ENCODE peak calls at places on chromosomes 13 and 19, in seven cellular contexts. One of them, this sample, is unnamed.

GRCh38 chr13:113864303-113864890 is 521 bp upstream of the GAS6 start:
- DNase-seq in kidney epithelial cell: no peak
- DNase-seq in coronary artery: peak
- DNase-seq in BJ: no peak
- DNase-seq in AG04450: no peak
- DNase-seq in lower lobe of right lung: no peak
- DNase-seq in transverse colon: no peak
- DNase-seq in this sample: no peak

GRCh38 chr13:113047587-113047986 is 58.0 kb upstream of the F7 start:
- DNase-seq in coronary artery: no peak
- DNase-seq in BJ: no peak
- DNase-seq in kidney epithelial cell: no peak
- DNase-seq in transverse colon: no peak
- DNase-seq in lower lobe of right lung: peak
- DNase-seq in AG04450: no peak
- DNase-seq in this sample: no peak

GRCh38 chr13:98875146-98875729 is 102.6 kb downstream of the DOCK9 start:
- DNase-seq in AG04450: no peak
- DNase-seq in BJ: no peak
- DNase-seq in kidney epithelial cell: no peak
- DNase-seq in lower lobe of right lung: no peak
- DNase-seq in transverse colon: no peak
- DNase-seq in coronary artery: no peak
- DNase-seq in this sample: no peak

GRCh38 chr13:45162821-45163220 is 38.0 kb downstream of the KCTD4 start:
- DNase-seq in AG04450: peak
- DNase-seq in BJ: peak
- DNase-seq in lower lobe of right lung: no peak
- DNase-seq in kidney epithelial cell: peak
- DNase-seq in transverse colon: no peak
- DNase-seq in coronary artery: no peak
- DNase-seq in this sample: no peak

GRCh38 chr13:110524484-110525254 is 36.9 kb downstream of the RAB20 start:
- DNase-seq in AG04450: no peak
- DNase-seq in transverse colon: peak
- DNase-seq in coronary artery: no peak
- DNase-seq in BJ: no peak
- DNase-seq in kidney epithelial cell: no peak
- DNase-seq in lower lobe of right lung: peak
- DNase-seq in this sample: no peak

GRCh38 chr13:71148391-71148790 is 718.6 kb downstream of the DACH1 start:
- DNase-seq in coronary artery: no peak
- DNase-seq in AG04450: no peak
- DNase-seq in BJ: no peak
- DNase-seq in lower lobe of right lung: no peak
- DNase-seq in transverse colon: no peak
- DNase-seq in kidney epithelial cell: no peak
- DNase-seq in this sample: no peak

GRCh38 chr19:47518139-47518538 is 3.3 kb upstream of the NAPA start:
- DNase-seq in AG04450: no peak
- DNase-seq in kidney epithelial cell: no peak
- DNase-seq in coronary artery: no peak
- DNase-seq in lower lobe of right lung: no peak
- DNase-seq in BJ: no peak
- DNase-seq in transverse colon: peak
- DNase-seq in this sample: no peak

GRCh38 chr13:98816406-98816805 is 63.9 kb upstream of the SLC15A1 start:
- DNase-seq in transverse colon: no peak
- DNase-seq in BJ: no peak
- DNase-seq in AG04450: no peak
- DNase-seq in coronary artery: no peak
- DNase-seq in kidney epithelial cell: no peak
- DNase-seq in lower lobe of right lung: no peak
- DNase-seq in this sample: no peak

GRCh38 chr19:43570174-43570791 is 5.0 kb downstream of the XRCC1 start:
- DNase-seq in transverse colon: no peak
- DNase-seq in BJ: no peak
- DNase-seq in coronary artery: no peak
- DNase-seq in kidney epithelial cell: no peak
- DNase-seq in AG04450: no peak
- DNase-seq in lower lobe of right lung: no peak
- DNase-seq in this sample: no peak

GRCh38 chr13:93549326-93549855 is 322.8 kb downstream of the GPC6 start:
- DNase-seq in kidney epithelial cell: no peak
- DNase-seq in BJ: no peak
- DNase-seq in transverse colon: no peak
- DNase-seq in AG04450: no peak
- DNase-seq in coronary artery: peak
- DNase-seq in lower lobe of right lung: no peak
- DNase-seq in this sample: no peak

GRCh38 chr19:6076675-6077463 is 33.4 kb downstream of the RFX2 start:
- DNase-seq in AG04450: peak
- DNase-seq in lower lobe of right lung: no peak
- DNase-seq in BJ: peak
- DNase-seq in transverse colon: no peak
- DNase-seq in coronary artery: peak
- DNase-seq in kidney epithelial cell: no peak
- DNase-seq in this sample: no peak

GRCh38 chr19:17405250-17406038 is at the start of gene BST2:
- DNase-seq in lower lobe of right lung: peak
- DNase-seq in BJ: no peak
- DNase-seq in kidney epithelial cell: peak
- DNase-seq in AG04450: no peak
- DNase-seq in transverse colon: peak
- DNase-seq in coronary artery: no peak
- DNase-seq in this sample: no peak

GRCh38 chr19:33302974-33303790 is 848 bp upstream of the CEBPA start:
- DNase-seq in kidney epithelial cell: no peak
- DNase-seq in BJ: no peak
- DNase-seq in AG04450: no peak
- DNase-seq in transverse colon: peak
- DNase-seq in coronary artery: peak
- DNase-seq in lower lobe of right lung: peak
- DNase-seq in this sample: peak

GRCh38 chr19:13956365-13956744 is 4.0 kb downstream of the DCAF15 start:
- DNase-seq in kidney epithelial cell: no peak
- DNase-seq in coronary artery: no peak
- DNase-seq in BJ: no peak
- DNase-seq in lower lobe of right lung: no peak
- DNase-seq in transverse colon: no peak
- DNase-seq in AG04450: no peak
- DNase-seq in this sample: no peak

GRCh38 chr19:52190679-52191293 is 934 bp downstream of the PPP2R1A start:
- DNase-seq in kidney epithelial cell: no peak
- DNase-seq in coronary artery: no peak
- DNase-seq in transverse colon: peak
- DNase-seq in BJ: no peak
- DNase-seq in lower lobe of right lung: peak
- DNase-seq in AG04450: no peak
- DNase-seq in this sample: peak

GRCh38 chr19:19131989-19132388 is 6.3 kb downstream of the TMEM161A start:
- DNase-seq in kidney epithelial cell: no peak
- DNase-seq in coronary artery: no peak
- DNase-seq in AG04450: no peak
- DNase-seq in transverse colon: no peak
- DNase-seq in lower lobe of right lung: no peak
- DNase-seq in BJ: no peak
- DNase-seq in this sample: no peak

GRCh38 chr19:31348416-31349159 is 648 bp downstream of the TSHZ3 start:
- DNase-seq in lower lobe of right lung: peak
- DNase-seq in BJ: no peak
- DNase-seq in coronary artery: peak
- DNase-seq in kidney epithelial cell: no peak
- DNase-seq in transverse colon: no peak
- DNase-seq in AG04450: no peak
- DNase-seq in this sample: no peak

GRCh38 chr19:5867201-5868136 is 2.9 kb downstream of the FUT5 start:
- DNase-seq in kidney epithelial cell: no peak
- DNase-seq in BJ: no peak
- DNase-seq in AG04450: no peak
- DNase-seq in lower lobe of right lung: no peak
- DNase-seq in coronary artery: no peak
- DNase-seq in transverse colon: no peak
- DNase-seq in this sample: no peak

GRCh38 chr13:82747948-82748347 is 1134.3 kb downstream of the SLITRK1 start:
- DNase-seq in coronary artery: no peak
- DNase-seq in BJ: peak
- DNase-seq in transverse colon: no peak
- DNase-seq in lower lobe of right lung: no peak
- DNase-seq in kidney epithelial cell: no peak
- DNase-seq in AG04450: peak
- DNase-seq in this sample: no peak

GRCh38 chr13:113746143-113746525 is 12.9 kb upstream of the TMEM255B start:
- DNase-seq in kidney epithelial cell: no peak
- DNase-seq in lower lobe of right lung: no peak
- DNase-seq in coronary artery: no peak
- DNase-seq in BJ: no peak
- DNase-seq in transverse colon: peak
- DNase-seq in AG04450: no peak
- DNase-seq in this sample: no peak

GRCh38 chr19:31317542-31317941 is 31.7 kb downstream of the TSHZ3 start:
- DNase-seq in AG04450: no peak
- DNase-seq in transverse colon: no peak
- DNase-seq in kidney epithelial cell: no peak
- DNase-seq in coronary artery: no peak
- DNase-seq in BJ: no peak
- DNase-seq in lower lobe of right lung: no peak
- DNase-seq in this sample: no peak

GRCh38 chr13:27182844-27183497 is 11.4 kb upstream of the USP12 start:
- DNase-seq in AG04450: no peak
- DNase-seq in coronary artery: peak
- DNase-seq in lower lobe of right lung: no peak
- DNase-seq in transverse colon: no peak
- DNase-seq in kidney epithelial cell: peak
- DNase-seq in BJ: peak
- DNase-seq in this sample: no peak

GRCh38 chr19:8253678-8254077 is 44.5 kb downstream of the CERS4 start:
- DNase-seq in lower lobe of right lung: no peak
- DNase-seq in transverse colon: no peak
- DNase-seq in coronary artery: no peak
- DNase-seq in BJ: no peak
- DNase-seq in kidney epithelial cell: no peak
- DNase-seq in AG04450: no peak
- DNase-seq in this sample: no peak

GRCh38 chr19:8254286-8255001 is 45.3 kb downstream of the CERS4 start:
- DNase-seq in AG04450: no peak
- DNase-seq in kidney epithelial cell: no peak
- DNase-seq in lower lobe of right lung: no peak
- DNase-seq in transverse colon: no peak
- DNase-seq in BJ: no peak
- DNase-seq in coronary artery: no peak
- DNase-seq in this sample: no peak

GRCh38 chr19:8250596-8250995 is 41.4 kb downstream of the CERS4 start:
- DNase-seq in AG04450: no peak
- DNase-seq in lower lobe of right lung: no peak
- DNase-seq in transverse colon: no peak
- DNase-seq in coronary artery: no peak
- DNase-seq in BJ: no peak
- DNase-seq in kidney epithelial cell: no peak
- DNase-seq in this sample: no peak

GRCh38 chr19:8251025-8251472 is 41.9 kb downstream of the CERS4 start:
- DNase-seq in AG04450: no peak
- DNase-seq in transverse colon: peak
- DNase-seq in lower lobe of right lung: peak
- DNase-seq in kidney epithelial cell: no peak
- DNase-seq in BJ: no peak
- DNase-seq in coronary artery: peak
- DNase-seq in this sample: no peak

GRCh38 chr19:8252922-8253589 is 43.9 kb downstream of the CERS4 start:
- DNase-seq in AG04450: peak
- DNase-seq in transverse colon: peak
- DNase-seq in BJ: no peak
- DNase-seq in lower lobe of right lung: peak
- DNase-seq in kidney epithelial cell: peak
- DNase-seq in coronary artery: no peak
- DNase-seq in this sample: peak
- TF ChIP-seq CTCF in AG04450: peak
- TF ChIP-seq CTCF in transverse colon: peak
- TF ChIP-seq CTCF in BJ: peak
- TF ChIP-seq CTCF in lower lobe of right lung: peak
- TF ChIP-seq CTCF in kidney epithelial cell: peak
- TF ChIP-seq CTCF in coronary artery: peak
- TF ChIP-seq CTCF in this sample: peak

GRCh38 chr13:46906440-46906839 is 9.6 kb upstream of the HTR2A start:
- DNase-seq in lower lobe of right lung: no peak
- DNase-seq in AG04450: no peak
- DNase-seq in kidney epithelial cell: no peak
- DNase-seq in transverse colon: no peak
- DNase-seq in BJ: no peak
- DNase-seq in coronary artery: no peak
- DNase-seq in this sample: no peak

GRCh38 chr13:46908511-46908910 is 11.7 kb upstream of the HTR2A start:
- DNase-seq in coronary artery: no peak
- DNase-seq in BJ: peak
- DNase-seq in lower lobe of right lung: no peak
- DNase-seq in transverse colon: no peak
- DNase-seq in kidney epithelial cell: no peak
- DNase-seq in AG04450: no peak
- DNase-seq in this sample: no peak

GRCh38 chr13:46901721-46902120 is 4.9 kb upstream of the HTR2A start:
- DNase-seq in kidney epithelial cell: no peak
- DNase-seq in lower lobe of right lung: no peak
- DNase-seq in coronary artery: no peak
- DNase-seq in AG04450: no peak
- DNase-seq in transverse colon: no peak
- DNase-seq in BJ: no peak
- DNase-seq in this sample: no peak

GRCh38 chr13:46903748-46904147 is 6.9 kb upstream of the HTR2A start:
- DNase-seq in transverse colon: no peak
- DNase-seq in lower lobe of right lung: no peak
- DNase-seq in kidney epithelial cell: no peak
- DNase-seq in coronary artery: no peak
- DNase-seq in AG04450: no peak
- DNase-seq in BJ: no peak
- DNase-seq in this sample: no peak

GRCh38 chr13:46905249-46905648 is 8.4 kb upstream of the HTR2A start:
- DNase-seq in transverse colon: no peak
- DNase-seq in BJ: no peak
- DNase-seq in lower lobe of right lung: no peak
- DNase-seq in coronary artery: no peak
- DNase-seq in AG04450: no peak
- DNase-seq in kidney epithelial cell: peak
- DNase-seq in this sample: no peak
- TF ChIP-seq CTCF in transverse colon: no peak
- TF ChIP-seq CTCF in BJ: peak
- TF ChIP-seq CTCF in lower lobe of right lung: no peak
- TF ChIP-seq CTCF in coronary artery: no peak
- TF ChIP-seq CTCF in AG04450: peak
- TF ChIP-seq CTCF in kidney epithelial cell: peak
- TF ChIP-seq CTCF in this sample: no peak

GRCh38 chr19:3817761-3818160 is 31.6 kb upstream of the MATK start:
- DNase-seq in transverse colon: no peak
- DNase-seq in coronary artery: no peak
- DNase-seq in kidney epithelial cell: no peak
- DNase-seq in AG04450: no peak
- DNase-seq in lower lobe of right lung: no peak
- DNase-seq in BJ: no peak
- DNase-seq in this sample: no peak
- TF ChIP-seq CTCF in transverse colon: no peak
- TF ChIP-seq CTCF in coronary artery: no peak
- TF ChIP-seq CTCF in kidney epithelial cell: no peak
- TF ChIP-seq CTCF in AG04450: no peak
- TF ChIP-seq CTCF in lower lobe of right lung: no peak
- TF ChIP-seq CTCF in BJ: no peak
- TF ChIP-seq CTCF in this sample: no peak

GRCh38 chr19:41895745-41896580 is 13.0 kb downstream of the ARHGEF1 start:
- DNase-seq in kidney epithelial cell: no peak
- DNase-seq in BJ: no peak
- DNase-seq in transverse colon: no peak
- DNase-seq in lower lobe of right lung: no peak
- DNase-seq in AG04450: no peak
- DNase-seq in coronary artery: no peak
- DNase-seq in this sample: no peak
- TF ChIP-seq CTCF in kidney epithelial cell: peak
- TF ChIP-seq CTCF in BJ: peak
- TF ChIP-seq CTCF in transverse colon: no peak
- TF ChIP-seq CTCF in lower lobe of right lung: no peak
- TF ChIP-seq CTCF in AG04450: peak
- TF ChIP-seq CTCF in coronary artery: no peak
- TF ChIP-seq CTCF in this sample: peak